ENCODE peak calls at places on chromosomes 2 and 18, in nine cellular contexts. U, A, Z, F, J, V, Q, I and O are unnamed samples.

GRCh38 chr2:237459741-237460174 is 27.3 kb upstream of the MLPH start:
- DNase-seq in U (no peak), Q (peak), Z (peak), I (peak), V (no peak), A (no peak), J (no peak), F (no peak), O (no peak)

GRCh38 chr2:150690870-150691269 is 203.4 kb upstream of the RND3 start:
- DNase-seq in A (no peak), V (peak), F (no peak), U (no peak), I (peak), J (no peak), Q (peak), Z (peak), O (no peak)

GRCh38 chr2:174535757-174536703 is 49.2 kb upstream of the GPR155 start:
- DNase-seq in Q (no peak), A (no peak), Z (no peak), F (no peak), V (no peak), J (no peak), U (no peak), I (no peak), O (no peak)

GRCh38 chr2:157839162-157839801 is 36.8 kb downstream of the ACVR1 start:
- DNase-seq in A (no peak), V (no peak), Q (peak), J (no peak), F (peak), Z (peak), I (peak), U (no peak), O (no peak)

GRCh38 chr2:38106420-38107182 is 30.6 kb upstream of the CYP1B1 start:
- DNase-seq in U (no peak), A (no peak), J (no peak), Q (peak), V (peak), I (peak), Z (peak), F (no peak), O (no peak)

GRCh38 chr18:55096261-55097026 is 137.2 kb upstream of the CCDC68 start:
- DNase-seq in Z (peak), I (peak), A (no peak), J (peak), F (peak), V (no peak), U (no peak), Q (peak), O (no peak)

GRCh38 chr18:3675446-3675845 is 225.5 kb downstream of the TGIF1 start:
- DNase-seq in U (no peak), F (no peak), V (no peak), A (no peak), Z (peak), I (no peak), J (no peak), Q (no peak), O (peak)

GRCh38 chr2:63007813-63008458 is 42.7 kb upstream of the OTX1 start:
- DNase-seq in V (no peak), Q (no peak), I (no peak), F (no peak), Z (no peak), A (no peak), U (no peak), J (no peak), O (no peak)

GRCh38 chr2:177165731-177166711 is 46.6 kb upstream of the HNRNPA3 start:
- DNase-seq in Z (peak), F (no peak), I (peak), U (peak), Q (peak), A (no peak), J (no peak), V (no peak), O (no peak)

GRCh38 chr18:70194227-70194890 is 11.1 kb downstream of the RTTN start:
- DNase-seq in U (no peak), I (no peak), A (no peak), F (no peak), V (no peak), Q (no peak), Z (no peak), J (no peak), O (no peak)

GRCh38 chr18:75437979-75438378 is 10.5 kb upstream of the SMIM21 start:
- DNase-seq in F (no peak), I (no peak), Q (no peak), Z (no peak), A (no peak), U (no peak), V (no peak), J (no peak), O (no peak)

GRCh38 chr2:172234716-172235661 is 132.3 kb upstream of the DLX2 start:
- DNase-seq in F (no peak), I (no peak), A (no peak), Q (no peak), Z (no peak), J (no peak), U (no peak), V (no peak), O (no peak)

GRCh38 chr2:237156131-237156856 is 70.6 kb downstream of the COPS8 start:
- DNase-seq in I (peak), F (peak), U (peak), V (no peak), A (peak), J (peak), Z (peak), Q (peak), O (peak)

GRCh38 chr2:233165895-233166661 is 85.4 kb upstream of the ATG16L1 start:
- DNase-seq in Z (no peak), F (peak), A (no peak), U (peak), J (no peak), Q (peak), I (peak), V (peak), O (peak)

GRCh38 chr2:61439241-61440002 is 31.5 kb downstream of the USP34 start:
- DNase-seq in U (no peak), I (no peak), J (no peak), A (no peak), V (no peak), F (peak), Z (no peak), Q (no peak), O (no peak)

GRCh38 chr2:71458413-71459083 is 5.2 kb downstream of the DYSF start:
- DNase-seq in F (no peak), J (no peak), A (no peak), Z (peak), Q (peak), U (peak), V (no peak), I (peak), O (peak)

GRCh38 chr2:169620509-169620908 is 36.4 kb downstream of the PPIG start:
- DNase-seq in Q (no peak), V (no peak), A (no peak), F (no peak), Z (no peak), I (no peak), U (no peak), J (no peak), O (no peak)

GRCh38 chr18:77145364-77145901 is 12.8 kb upstream of the MBP start:
- DNase-seq in V (no peak), I (no peak), Q (no peak), A (no peak), U (no peak), J (no peak), F (no peak), Z (no peak), O (no peak)

GRCh38 chr2:147623328-147623727 is 221.5 kb upstream of the ACVR2A start:
- DNase-seq in F (no peak), A (no peak), I (no peak), Q (no peak), J (no peak), Z (no peak), U (no peak), V (no peak), O (no peak)

GRCh38 chr2:224268441-224268840 is 133.5 kb downstream of the FAM124B start:
- DNase-seq in F (no peak), U (no peak), J (peak), A (no peak), V (peak), Q (peak), I (peak), Z (peak), O (peak)

GRCh38 chr18:3129053-3129864 is 90.5 kb downstream of the MYOM1 start:
- DNase-seq in U (peak), Q (peak), V (no peak), A (no peak), I (peak), F (peak), Z (peak), J (peak), O (no peak)

GRCh38 chr2:196759378-196759706 is 40.1 kb downstream of the GTF3C3 start:
- DNase-seq in F (no peak), I (peak), Z (peak), V (no peak), U (no peak), J (peak), Q (peak), A (no peak), O (no peak)

GRCh38 chr18:13539050-13539449 is 187.3 kb downstream of the FAM210A start:
- DNase-seq in I (no peak), J (no peak), A (no peak), U (peak), Q (no peak), Z (no peak), V (no peak), F (no peak), O (no peak)

GRCh38 chr18:34821669-34822210 is 111.6 kb downstream of the DTNA start:
- DNase-seq in I (no peak), Z (no peak), Q (no peak), U (no peak), F (no peak), J (peak), V (no peak), A (no peak), O (no peak)

GRCh38 chr18:56815926-56816325 is 164.8 kb downstream of the WDR7 start:
- DNase-seq in Q (peak), Z (no peak), J (no peak), I (no peak), F (no peak), U (no peak), V (no peak), A (no peak), O (no peak)

GRCh38 chr2:42961385-42961800 is 169.0 kb upstream of the HAAO start:
- DNase-seq in Q (peak), U (peak), Z (no peak), F (peak), I (peak), J (no peak), A (no peak), V (no peak), O (no peak)

GRCh38 chr18:5543036-5543671 is 643 bp downstream of the EPB41L3 start:
- DNase-seq in A (no peak), I (no peak), Q (no peak), F (peak), V (no peak), U (no peak), Z (no peak), J (no peak), O (no peak)

GRCh38 chr2:240648650-240649275 is 23.5 kb downstream of the GPR35 start:
- DNase-seq in I (no peak), V (no peak), U (peak), Q (no peak), Z (no peak), F (peak), J (no peak), A (no peak), O (no peak)

GRCh38 chr18:49664086-49664890 is 102.4 kb downstream of the LIPG start:
- DNase-seq in A (no peak), V (no peak), Z (peak), U (no peak), Q (no peak), J (no peak), I (peak), F (peak), O (no peak)

GRCh38 chr2:43939695-43940094 is 56.1 kb downstream of the LRPPRC start:
- DNase-seq in J (no peak), U (no peak), V (no peak), Q (no peak), A (no peak), F (no peak), I (no peak), Z (no peak), O (no peak)

GRCh38 chr2:200077210-200077650 is 121.8 kb downstream of the MAIP1 start:
- DNase-seq in V (peak), F (no peak), J (peak), U (no peak), A (no peak), I (peak), Z (peak), Q (peak), O (peak)

GRCh38 chr18:48470484-48471180 is 61.4 kb upstream of the ZBTB7C start:
- DNase-seq in A (no peak), V (no peak), J (no peak), I (peak), F (no peak), U (peak), Q (no peak), Z (peak), O (no peak)

GRCh38 chr2:179132076-179132475 is 82.1 kb upstream of the CCDC141 start:
- DNase-seq in U (no peak), Z (no peak), A (no peak), F (no peak), I (no peak), J (no peak), V (no peak), Q (peak), O (no peak)

GRCh38 chr2:127107622-127107999 is 657 bp upstream of the BIN1 start:
- DNase-seq in V (no peak), J (no peak), I (peak), U (peak), Q (peak), A (no peak), F (no peak), Z (no peak), O (no peak)

GRCh38 chr2:48531141-48531648 is 1.2 kb downstream of the STON1 start:
- DNase-seq in I (peak), Q (peak), Z (peak), F (no peak), U (no peak), V (no peak), J (no peak), A (no peak), O (peak)

GRCh38 chr18:27685807-27686412 is 491.0 kb downstream of the CDH2 start:
- DNase-seq in I (peak), A (no peak), Z (peak), Q (peak), U (no peak), V (no peak), F (no peak), J (peak), O (no peak)

GRCh38 chr2:41784496-41784895 is 263.3 kb upstream of the PKDCC start:
- DNase-seq in U (no peak), J (no peak), Z (no peak), I (no peak), V (no peak), A (no peak), F (no peak), Q (no peak), O (no peak)

GRCh38 chr2:28601612-28602011 is 105.8 kb downstream of the PLB1 start:
- DNase-seq in V (no peak), A (peak), Z (no peak), Q (no peak), F (no peak), J (no peak), I (no peak), U (no peak), O (no peak)

DNA sequence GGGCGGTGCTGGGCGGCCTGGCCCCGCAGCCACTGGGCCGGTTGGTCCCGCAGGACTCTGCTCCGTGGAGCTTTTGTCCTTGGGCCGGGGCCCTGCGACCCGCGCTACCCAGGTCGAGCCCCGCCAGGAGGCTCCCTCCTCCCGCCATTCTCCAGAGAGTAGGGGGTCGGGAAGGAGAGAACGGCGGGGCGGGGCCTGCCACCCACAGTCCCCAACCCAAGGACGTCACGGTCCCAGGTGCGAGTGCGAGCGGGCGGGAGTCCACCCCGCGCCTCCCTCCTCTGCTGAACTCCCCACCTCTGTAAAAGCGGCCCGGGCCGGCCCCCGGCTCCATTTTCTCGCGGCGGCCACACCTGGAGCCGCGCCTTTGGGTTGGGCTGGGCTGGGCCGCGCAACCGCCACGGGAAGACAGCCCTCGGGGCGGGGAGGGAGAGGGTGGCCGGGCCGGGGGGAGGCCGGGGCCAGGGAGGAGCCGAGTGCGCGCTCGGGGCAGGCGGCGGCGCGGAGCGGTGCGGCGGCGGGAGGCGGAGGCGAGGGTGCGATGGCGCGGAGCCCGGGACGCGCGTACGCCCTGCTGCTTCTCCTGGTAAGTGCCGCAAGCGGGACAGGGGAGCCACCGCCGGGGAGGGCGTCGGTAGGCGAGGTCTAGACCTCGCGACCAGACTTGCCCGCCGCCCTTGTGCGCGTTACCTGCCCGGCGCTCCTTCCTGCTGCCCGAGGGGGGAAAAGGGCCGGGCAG is at the start of gene DSG2:
- DNase-seq in J (no peak), I (peak), Z (peak), Q (peak), U (no peak), V (no peak), A (no peak), F (peak), O (no peak)
- TF ChIP-seq CTCF in J (no peak), I (no peak), Z (no peak), Q (no peak), U (peak), V (no peak), A (no peak), F (no peak), O (no peak)

DNA sequence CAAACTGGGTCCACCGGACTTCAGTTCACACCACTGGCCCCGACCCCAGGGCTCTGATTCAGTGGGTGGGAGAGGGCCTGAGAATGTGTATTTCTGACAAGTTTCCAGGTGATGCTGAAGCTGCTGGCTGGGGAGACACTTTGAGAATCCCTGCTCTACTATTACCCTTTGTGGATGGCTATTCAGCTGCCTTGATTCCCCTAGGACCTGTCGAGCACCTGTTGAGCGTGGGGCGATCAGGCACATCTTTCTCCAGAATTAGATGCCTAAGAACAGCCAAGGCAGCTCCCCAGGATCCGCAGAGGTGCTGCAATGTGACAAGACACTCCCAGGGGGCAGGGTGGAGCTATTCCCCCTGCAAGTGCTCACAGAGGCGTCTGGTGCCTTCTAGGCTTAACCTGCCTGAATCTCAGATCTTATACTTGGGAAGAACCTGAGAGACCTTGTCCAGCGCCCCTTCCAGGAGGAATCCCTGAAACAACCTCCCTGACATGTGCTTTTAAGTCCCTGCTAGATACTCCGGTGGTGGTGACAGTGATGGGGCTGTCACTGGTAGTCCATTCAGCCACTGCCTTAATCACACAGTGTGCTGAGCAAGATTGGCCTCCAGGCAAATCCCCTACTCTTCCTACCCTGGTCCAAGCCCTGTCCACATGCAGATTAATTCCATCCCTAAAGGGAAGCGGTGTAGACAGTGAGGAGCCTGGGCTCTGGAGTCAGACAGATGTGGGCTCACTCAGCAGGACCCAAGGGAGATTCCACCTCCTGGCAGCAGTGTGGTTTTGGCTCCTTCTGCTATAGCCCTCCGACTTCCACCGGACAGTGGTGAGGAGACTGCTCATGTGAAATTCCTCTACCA is 43.4 kb upstream of the OTOF start:
- DNase-seq in V (no peak), U (no peak), Z (peak), F (no peak), J (no peak), I (peak), Q (peak), A (no peak), O (no peak)
- TF ChIP-seq CTCF in V (peak), U (peak), Z (peak), F (no peak), J (peak), I (peak), Q (peak), A (peak), O (peak)

GRCh38 chr2:216792222-216793001 is 67.5 kb downstream of the TNP1 start:
- DNase-seq in J (no peak), Z (peak), I (peak), V (peak), F (peak), A (no peak), Q (peak), U (peak), O (peak)
- TF ChIP-seq CTCF in J (peak), Z (no peak), I (no peak), V (peak), F (no peak), A (peak), Q (no peak), U (no peak), O (peak)

GRCh38 chr18:7766817-7767216 is 199.7 kb downstream of the PTPRM start:
- DNase-seq in F (no peak), Z (no peak), Q (no peak), A (no peak), V (no peak), U (no peak), I (no peak), J (no peak), O (no peak)

GRCh38 chr18:7766383-7766782 is 199.3 kb downstream of the PTPRM start:
- DNase-seq in A (no peak), Z (no peak), J (no peak), U (no peak), F (no peak), Q (no peak), V (no peak), I (no peak), O (no peak)

GRCh38 chr18:7775848-7776247 is 208.7 kb downstream of the PTPRM start:
- DNase-seq in F (no peak), A (no peak), J (no peak), V (no peak), U (no peak), Z (no peak), I (no peak), Q (no peak), O (no peak)

GRCh38 chr18:7772496-7772861 is 205.4 kb downstream of the PTPRM start:
- DNase-seq in F (no peak), I (no peak), Z (no peak), U (no peak), V (no peak), J (no peak), A (no peak), Q (peak), O (no peak)

GRCh38 chr18:7770903-7771302 is 203.8 kb downstream of the PTPRM start:
- DNase-seq in U (no peak), I (no peak), F (no peak), Q (no peak), J (no peak), V (no peak), A (no peak), Z (no peak), O (no peak)
- TF ChIP-seq CTCF in U (no peak), I (no peak), F (no peak), Q (no peak), J (no peak), V (no peak), A (no peak), Z (no peak), O (no peak)

GRCh38 chr18:38884050-38884449 is 1318.5 kb upstream of the CELF4 start:
- DNase-seq in V (no peak), Q (no peak), Z (no peak), A (no peak), U (no peak), I (no peak), F (no peak), J (no peak), O (no peak)
- TF ChIP-seq CTCF in V (no peak), Q (no peak), Z (no peak), A (no peak), U (no peak), I (no peak), F (no peak), J (no peak), O (no peak)

GRCh38 chr2:193475038-193475437 is 1280.3 kb upstream of the TMEFF2 start:
- DNase-seq in U (no peak), Q (no peak), J (no peak), A (no peak), V (no peak), F (no peak), Z (no peak), I (no peak), O (no peak)
- TF ChIP-seq CTCF in U (no peak), Q (no peak), J (no peak), A (no peak), V (no peak), F (no peak), Z (no peak), I (no peak), O (no peak)

GRCh38 chr2:46230115-46230571 is 67.1 kb upstream of the EPAS1 start:
- DNase-seq in A (no peak), V (no peak), Q (no peak), J (no peak), F (peak), I (no peak), Z (no peak), U (no peak), O (peak)
- TF ChIP-seq CTCF in A (peak), V (peak), Q (no peak), J (no peak), F (peak), I (no peak), Z (no peak), U (peak), O (peak)